ENCODE peak calls at places on chromosomes 12 and 14, in seven cellular contexts. B, E, T, U, O, Q and C are unnamed samples.

GRCh38 chr14:53767566-53767965 is 189.1 kb downstream of the BMP4 start:
- DNase-seq in B (no peak), E (no peak), T (no peak), U (no peak), O (no peak), Q (no peak), C (no peak)

GRCh38 chr12:121916719-121917118 is 1.7 kb upstream of the CFAP251 start:
- DNase-seq in B (peak; percentile 41), E (no peak), T (no peak), U (no peak), O (no peak), Q (no peak), C (no peak)

GRCh38 chr14:78972440-78972839 is 802.3 kb downstream of the NRXN3 start:
- DNase-seq in B (no peak), E (no peak), T (no peak), U (no peak), O (no peak), Q (no peak), C (no peak)

GRCh38 chr12:125081427-125081826 is 16.2 kb downstream of the AACS start:
- DNase-seq in B (no peak), E (no peak), T (no peak), U (no peak), O (peak; percentile 99), Q (no peak), C (no peak)

GRCh38 chr12:49327887-49328286 is 4.8 kb downstream of the TROAP start:
- DNase-seq in B (no peak), E (no peak), T (no peak), U (no peak), O (no peak), Q (no peak), C (no peak)

GRCh38 chr14:105913861-105914260 is 387.5 kb downstream of the TMEM121 start:
- DNase-seq in B (no peak), E (no peak), T (no peak), U (no peak), O (no peak), Q (no peak), C (no peak)

GRCh38 chr12:116969615-116970575 is 59.1 kb downstream of the FBXW8 start:
- DNase-seq in B (no peak), E (peak; percentile 23), T (peak; percentile 63), U (no peak), O (no peak), Q (no peak), C (no peak)

GRCh38 chr14:25953532-25954144 is 644.2 kb downstream of the NOVA1 start:
- DNase-seq in B (peak; percentile 32), E (peak; percentile 26), T (no peak), U (no peak), O (no peak), Q (no peak), C (no peak)

GRCh38 chr12:116360579-116361403 is 83.3 kb upstream of the MED13L start:
- DNase-seq in B (no peak), E (no peak), T (no peak), U (no peak), O (no peak), Q (no peak), C (no peak)

GRCh38 chr14:66070542-66071319 is 415.4 kb upstream of the CCDC196 start:
- DNase-seq in B (peak; percentile 24), E (peak; percentile 70), T (peak; percentile 42), U (peak; percentile 29), O (no peak), Q (peak; percentile 23), C (no peak)

GRCh38 chr14:81298122-81298521 is 77.4 kb upstream of the GTF2A1 start:
- DNase-seq in B (no peak), E (no peak), T (no peak), U (no peak), O (no peak), Q (no peak), C (no peak)

GRCh38 chr12:22993639-22994038 is 368.7 kb downstream of the ETNK1 start:
- DNase-seq in B (no peak), E (no peak), T (no peak), U (no peak), O (no peak), Q (no peak), C (no peak)

GRCh38 chr14:54699087-54699530 is 132.2 kb downstream of the SAMD4A start:
- DNase-seq in B (no peak), E (no peak), T (peak; percentile 58), U (peak; percentile 46), O (no peak), Q (no peak), C (no peak)

GRCh38 chr14:24439830-24440605 is 2.6 kb downstream of the SDR39U1 start:
- DNase-seq in B (no peak), E (no peak), T (no peak), U (no peak), O (no peak), Q (no peak), C (no peak)

GRCh38 chr14:77882631-77883030 is 82.7 kb downstream of the ADCK1 start:
- DNase-seq in B (no peak), E (no peak), T (peak; percentile 67), U (peak; percentile 25), O (no peak), Q (no peak), C (no peak)

GRCh38 chr12:105658389-105658788 is 327.9 kb downstream of the C12orf75 start:
- DNase-seq in B (no peak), E (no peak), T (no peak), U (no peak), O (no peak), Q (no peak), C (no peak)

GRCh38 chr12:101941306-101942000 is 64.1 kb downstream of the DRAM1 start:
- DNase-seq in B (no peak), E (no peak), T (no peak), U (no peak), O (no peak), Q (no peak), C (no peak)

GRCh38 chr12:122471324-122472226 is 29.2 kb downstream of the ZCCHC8 start:
- DNase-seq in B (no peak), E (no peak), T (peak; percentile 52), U (peak; percentile 73), O (peak; percentile 7), Q (peak; percentile 72), C (no peak)

GRCh38 chr12:88658009-88658408 is 77.7 kb upstream of the KITLG start:
- DNase-seq in B (no peak), E (peak; percentile 24), T (no peak), U (no peak), O (no peak), Q (peak; percentile 77), C (no peak)

GRCh38 chr14:84937044-84937443 is 592.9 kb upstream of the FLRT2 start:
- DNase-seq in B (no peak), E (no peak), T (no peak), U (no peak), O (no peak), Q (no peak), C (no peak)

GRCh38 chr14:65131176-65131765 is 29.0 kb upstream of the MAX start:
- DNase-seq in B (no peak), E (peak; percentile 64), T (peak; percentile 36), U (peak; percentile 91), O (no peak), Q (peak; percentile 88), C (peak; percentile 38)

GRCh38 chr12:124162151-124163110 is 132.5 kb upstream of the RFLNA start:
- DNase-seq in B (no peak), E (peak; percentile 71), T (no peak), U (no peak), O (no peak), Q (peak; percentile 15), C (no peak)

GRCh38 chr12:32501835-32502333 is 102.5 kb downstream of the FGD4 start:
- DNase-seq in B (peak; percentile 22), E (peak; percentile 64), T (peak; percentile 64), U (peak; percentile 50), O (peak; percentile 41), Q (no peak), C (peak; percentile 12)

GRCh38 chr12:68630050-68630449 is 19.4 kb downstream of the RAP1B start:
- DNase-seq in B (no peak), E (no peak), T (no peak), U (no peak), O (no peak), Q (no peak), C (no peak)

GRCh38 chr12:124684496-124684895 is 117.1 kb upstream of the NCOR2 start:
- DNase-seq in B (no peak), E (no peak), T (no peak), U (no peak), O (no peak), Q (peak; percentile 7), C (no peak)

GRCh38 chr12:10101042-10101579 is 2.3 kb upstream of the CLEC1A start:
- DNase-seq in B (no peak), E (no peak), T (peak; percentile 79), U (peak; percentile 79), O (no peak), Q (no peak), C (peak; percentile 64)

GRCh38 chr14:63773504-63773903 is 45.6 kb upstream of the SGPP1 start:
- DNase-seq in B (no peak), E (no peak), T (no peak), U (no peak), O (no peak), Q (no peak), C (no peak)

GRCh38 chr12:11978985-11979384 is 91.8 kb upstream of the BCL2L14 start:
- DNase-seq in B (no peak), E (no peak), T (no peak), U (peak; percentile 33), O (no peak), Q (no peak), C (no peak)

GRCh38 chr14:80212025-80212402 is 710 bp upstream of the DIO2 start:
- DNase-seq in B (no peak), E (no peak), T (peak; percentile 41), U (peak; percentile 80), O (no peak), Q (no peak), C (peak; percentile 11)

GRCh38 chr14:24013654-24014514 is 25.2 kb downstream of the DHRS4L2 start:
- DNase-seq in B (no peak), E (peak; percentile 73), T (peak; percentile 70), U (peak; percentile 73), O (peak; percentile 11), Q (peak; percentile 77), C (peak; percentile 16)